ENCODE peak calls at places on chromosomes 3 and 15, in six cellular contexts. A, Q, B, V, T and J are unnamed samples.

GRCh38 chr3:148881286-148881685 is 16.2 kb downstream of the CPA3 start:
- DNase-seq in B (peak; percentile 34), T (no peak), A (no peak), V (no peak), Q (no peak), J (no peak)

GRCh38 chr3:42492508-42493080 is 9.8 kb upstream of the VIPR1 start:
- DNase-seq in T (no peak), B (no peak), Q (no peak), A (no peak), V (peak; percentile 26), J (no peak)

GRCh38 chr3:146129750-146130149 is 31.2 kb downstream of the PLOD2 start:
- DNase-seq in V (no peak), T (no peak), A (no peak), Q (no peak), B (no peak), J (no peak)

GRCh38 chr15:101266034-101266433 is 11.3 kb downstream of the SELENOS start:
- DNase-seq in Q (no peak), B (peak; percentile 81), V (no peak), A (no peak), T (no peak), J (peak; percentile 62)

GRCh38 chr3:111077384-111077783 is 5.8 kb downstream of the NECTIN3 start:
- DNase-seq in A (no peak), T (no peak), B (no peak), V (no peak), Q (no peak), J (no peak)

GRCh38 chr3:186825294-186825821 is 17.2 kb upstream of the ADIPOQ start:
- DNase-seq in V (no peak), Q (peak; percentile 53), T (no peak), A (no peak), B (peak; percentile 81), J (peak; percentile 69)

GRCh38 chr3:100590840-100591147 is 18.6 kb upstream of the ADGRG7 start:
- DNase-seq in T (no peak), Q (no peak), V (no peak), A (no peak), B (no peak), J (no peak)

GRCh38 chr15:27850050-27850449 is 249.1 kb downstream of the OCA2 start:
- DNase-seq in A (no peak), B (no peak), Q (no peak), V (peak; percentile 18), T (no peak), J (no peak)

GRCh38 chr15:38758001-38758400 is 193.4 kb upstream of the RASGRP1 start:
- DNase-seq in A (no peak), B (peak; percentile 82), V (no peak), Q (peak; percentile 3), T (peak; percentile 2), J (peak; percentile 72)

GRCh38 chr3:30689202-30689641 is 82.8 kb downstream of the TGFBR2 start:
- DNase-seq in T (peak; percentile 42), B (peak; percentile 77), A (no peak), V (no peak), Q (peak; percentile 86), J (peak; percentile 80)

GRCh38 chr15:42704492-42704926 is 32.4 kb downstream of the CDAN1 start:
- DNase-seq in A (peak; percentile 64), B (peak; percentile 60), Q (peak; percentile 73), T (peak; percentile 66), V (peak; percentile 72), J (peak; percentile 78)

GRCh38 chr3:112074616-112075497 is 11.3 kb upstream of the C3orf52 start:
- DNase-seq in B (peak; percentile 94), T (peak; percentile 90), Q (no peak), A (peak; percentile 51), V (peak; percentile 64), J (peak; percentile 95)

GRCh38 chr15:76625267-76625666 is 279.9 kb downstream of the SCAPER start:
- DNase-seq in T (peak; percentile 20), B (no peak), Q (no peak), V (no peak), A (no peak), J (no peak)

GRCh38 chr3:145243875-145244274 is 917.1 kb downstream of the PLOD2 start:
- DNase-seq in Q (no peak), B (peak; percentile 89), A (no peak), V (no peak), T (no peak), J (peak; percentile 97)

GRCh38 chr15:64009798-64010241 is 36.5 kb downstream of the DAPK2 start:
- DNase-seq in B (peak; percentile 25), Q (no peak), T (no peak), V (no peak), A (no peak), J (peak; percentile 22)

GRCh38 chr15:95715919-95716318 is 614.6 kb upstream of the NR2F2 start:
- DNase-seq in Q (no peak), B (no peak), A (no peak), V (no peak), T (no peak), J (no peak)

GRCh38 chr3:124384527-124384926 is 345.7 kb upstream of the UMPS start:
- DNase-seq in T (no peak), B (no peak), Q (no peak), V (no peak), A (no peak), J (no peak)
- H3K4me3 ChIP-seq in T (no peak overlapping the region), B (no peak overlapping the region), Q (no peak overlapping the region), V (no peak overlapping the region), A (no peak overlapping the region), J (no peak overlapping the region)

GRCh38 chr3:138331143-138331894 is 1.7 kb upstream of the NME9 start:
- DNase-seq in V (no peak), A (no peak), Q (peak; percentile 18), T (peak; percentile 28), B (no peak), J (peak; percentile 35)
- TF ChIP-seq CTCF in V (no peak), A (no peak), Q (peak; percentile 25), T (no peak), B (peak; percentile 38), J (peak; percentile 36)

DNA sequence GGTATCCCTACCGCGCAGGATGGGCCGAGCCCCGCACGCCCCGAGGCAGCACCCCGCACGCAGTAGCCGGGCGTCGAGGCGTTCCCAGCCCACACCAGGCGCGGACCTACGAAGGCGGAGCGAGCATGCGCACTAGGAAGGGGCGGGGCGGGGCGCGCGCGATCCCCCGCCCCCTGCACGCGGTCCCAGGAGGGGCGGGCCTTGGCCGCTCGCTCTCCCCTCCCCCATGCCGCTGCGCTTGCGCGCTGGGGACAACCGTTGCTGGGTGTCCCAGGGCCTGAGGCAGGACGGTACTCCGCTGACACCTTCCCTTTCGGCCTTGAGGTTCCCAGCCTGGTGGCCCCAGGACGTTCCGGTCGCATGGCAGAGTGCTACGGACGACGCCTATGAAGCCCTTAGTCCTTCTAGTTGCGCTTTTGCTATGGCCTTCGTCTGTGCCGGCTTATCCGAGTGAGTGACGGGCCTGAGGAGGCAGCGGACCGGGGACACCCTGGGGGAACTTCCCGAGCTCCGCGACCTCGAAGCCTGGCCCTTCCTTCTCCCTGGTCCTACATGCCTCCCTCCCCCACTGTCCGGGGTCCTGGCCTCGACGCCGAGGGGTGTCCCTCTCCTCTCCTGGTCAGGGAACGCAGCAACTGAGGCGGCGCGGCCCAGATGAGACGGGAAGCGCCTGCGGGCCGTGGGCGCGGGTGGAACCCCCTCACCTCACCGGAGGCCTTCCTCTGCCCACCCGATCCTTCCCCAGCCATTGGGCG is at the start of gene SPESP1:
- DNase-seq in T (no peak), B (peak; percentile 52), Q (no peak), V (no peak), A (peak; percentile 17), J (peak; percentile 43)
- H3K4me3 ChIP-seq in T (no peak within 1 kb of the TSS), B (peak within 1 kb of the TSS; percentile 40), Q (no peak within 1 kb of the TSS), V (peak within 1 kb of the TSS; percentile 40), A (no peak within 1 kb of the TSS), J (peak within 1 kb of the TSS; percentile 62)

GRCh38 chr3:27357665-27358258 is 11.4 kb downstream of the NEK10 start:
- DNase-seq in A (peak; percentile 39), Q (peak; percentile 75), V (peak; percentile 56), B (peak; percentile 67), T (peak; percentile 73), J (peak; percentile 51)
- TF ChIP-seq CTCF in A (no peak), Q (peak; percentile 77), V (peak; percentile 37), B (peak; percentile 82), T (peak; percentile 72), J (peak; percentile 58)

GRCh38 chr3:50259432-50260026 is 9.4 kb upstream of the SEMA3B start:
- DNase-seq in B (no peak), Q (no peak), T (no peak), A (no peak), V (no peak), J (no peak)
- H3K4me3 ChIP-seq in B (no peak overlapping the region), Q (no peak overlapping the region), T (peak overlapping the region; percentile 85), A (no peak overlapping the region), V (no peak overlapping the region), J (peak overlapping the region; percentile 22)

DNA sequence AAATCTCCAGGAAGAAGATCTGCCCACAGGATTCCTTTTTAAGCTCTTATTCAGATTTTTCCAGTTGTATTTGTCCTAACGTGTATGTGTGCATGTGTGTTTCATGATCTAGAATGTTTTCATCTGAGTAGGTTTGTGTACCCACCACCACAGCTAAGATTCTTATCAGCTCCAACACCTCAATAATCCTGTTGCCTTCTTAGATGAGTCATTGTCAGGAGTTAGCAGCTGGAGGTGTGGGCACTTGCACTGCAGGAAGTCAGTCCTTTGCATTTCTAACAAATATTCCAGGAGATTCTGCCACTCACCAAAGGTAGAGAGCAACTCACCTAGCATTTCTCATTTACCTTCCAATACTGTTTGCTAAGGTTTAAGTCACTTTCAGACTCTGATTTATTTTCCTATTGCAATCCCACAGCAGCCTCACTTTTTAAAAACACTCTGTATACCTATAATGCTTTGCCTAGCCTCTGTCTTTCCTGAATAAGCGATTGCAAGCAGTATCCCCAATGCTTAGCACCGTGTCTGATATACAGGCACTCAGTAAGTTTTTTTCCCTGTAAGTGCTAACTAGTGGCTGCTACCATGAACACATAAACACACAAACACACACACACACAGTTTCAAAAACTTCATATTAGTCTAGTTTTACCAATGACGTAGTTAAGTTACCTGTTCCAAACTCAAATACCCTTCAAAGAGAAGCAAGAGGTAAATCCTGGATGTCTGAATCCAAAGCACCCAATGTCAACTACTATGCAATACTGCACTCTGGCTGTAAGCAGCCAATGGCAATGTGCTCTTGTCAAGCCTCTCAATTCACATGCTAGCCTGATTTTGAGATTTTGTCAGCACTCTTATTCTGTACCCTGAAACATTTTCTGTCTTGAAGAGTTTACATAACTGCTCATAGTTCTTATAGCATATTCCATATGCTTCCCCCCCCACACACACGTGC is 713.5 kb upstream of the LMCD1 start:
- DNase-seq in Q (no peak), B (peak; percentile 10), V (no peak), T (no peak), A (no peak), J (no peak)
- TF ChIP-seq CTCF in Q (peak; percentile 12), B (peak; percentile 14), V (no peak), T (no peak), A (no peak), J (no peak)